ENCODE peak calls at places on chromosomes 13 and 19, in four cellular contexts. L is effector memory CD4-positive, alpha-beta T cell; T is uterus; S is CD8-positive, alpha-beta memory T cell. N is an unnamed sample. For H3K4me1, the result is how much of the 10 kb centered on the place peaks cover.

GRCh38 chr19:13700621-13701020 is 63.7 kb upstream of the MRI1 start:
- DNase-seq in L (no peak), T (no peak), S (no peak), N (no peak)

GRCh38 chr19:13899393-13899792 is 6.5 kb downstream of the BRME1 start:
- DNase-seq in L (no peak), T (no peak), S (no peak), N (peak)

GRCh38 chr19:55165952-55166529 is 372 bp downstream of the DNAAF3 start:
- DNase-seq in L (no peak), T (no peak), S (peak), N (peak)

GRCh38 chr19:5991244-5991838 is 13.4 kb upstream of the RANBP3 start:
- DNase-seq in L (no peak), T (no peak), S (no peak), N (no peak)

GRCh38 chr13:28117689-28118377 is 17.5 kb upstream of the FLT3 start:
- DNase-seq in L (no peak), T (no peak), S (no peak), N (no peak)

GRCh38 chr13:97139704-97140103 is 82.4 kb upstream of the MBNL2 start:
- DNase-seq in L (no peak), T (no peak), S (no peak), N (no peak)

GRCh38 chr13:95367309-95367843 is 66.1 kb upstream of the ABCC4 start:
- DNase-seq in L (no peak), T (no peak), S (no peak), N (no peak)

GRCh38 chr19:6723108-6723618 is 2.7 kb upstream of the C3 start:
- DNase-seq in L (no peak), T (peak), S (no peak), N (no peak)

GRCh38 chr13:24671367-24672117 is 8.7 kb upstream of the ATP12A start:
- DNase-seq in L (no peak), T (peak), S (no peak), N (peak)

GRCh38 chr19:46469541-46470185 is 1.7 kb downstream of the PNMA8A start:
- DNase-seq in L (no peak), T (no peak), S (no peak), N (no peak)

GRCh38 chr19:1250374-1251232 is 2.2 kb downstream of the MIDN start:
- DNase-seq in L (peak), T (peak), S (peak), N (peak)

GRCh38 chr13:41709511-41709910 is 251.4 kb downstream of the VWA8 start:
- DNase-seq in L (no peak), T (no peak), S (no peak), N (no peak)

GRCh38 chr19:36093146-36093662 is 17.7 kb upstream of the OVOL3 start:
- DNase-seq in L (no peak), T (no peak), S (no peak), N (no peak)

GRCh38 chr13:82791035-82791434 is 1091.2 kb downstream of the SLITRK1 start:
- DNase-seq in L (no peak), T (no peak), S (no peak), N (no peak)

GRCh38 chr13:20197361-20197834 is 4.7 kb upstream of the GJB2 start:
- DNase-seq in L (no peak), T (no peak), S (peak), N (peak)

GRCh38 chr13:22812793-22813192 is 368.0 kb upstream of the SGCG start:
- DNase-seq in L (no peak), T (no peak), S (no peak), N (no peak)

GRCh38 chr13:74372511-74372910 is 238.3 kb upstream of the KLF12 start:
- DNase-seq in L (no peak), T (no peak), S (no peak), N (no peak)

GRCh38 chr19:41588497-41589209 is 12.7 kb downstream of the CEACAM21 start:
- DNase-seq in L (no peak), T (no peak), S (no peak), N (peak)

GRCh38 chr13:78298657-78299056 is 304.7 kb downstream of the POU4F1 start:
- DNase-seq in L (no peak), T (no peak), S (no peak), N (no peak)

GRCh38 chr19:58543826-58544590 is at the start of gene TRIM28:
- DNase-seq in L (peak), T (peak), S (peak), N (peak)

GRCh38 chr13:59856281-59856810 is 307.4 kb downstream of the DIAPH3 start:
- DNase-seq in L (no peak), T (no peak), S (no peak), N (no peak)

GRCh38 chr19:2455481-2456300 is 1.1 kb downstream of the LMNB2 start:
- DNase-seq in L (peak), T (peak), S (peak), N (peak)

GRCh38 chr13:110726726-110727125 is 13.2 kb downstream of the ING1 start:
- DNase-seq in L (no peak), T (no peak), S (no peak), N (no peak)

GRCh38 chr19:55592391-55593090 is 6.8 kb downstream of the FIZ1 start:
- DNase-seq in L (no peak), T (no peak), S (no peak), N (no peak)

GRCh38 chr19:15454371-15454800 is 4.6 kb upstream of the WIZ start:
- DNase-seq in L (no peak), T (no peak), S (no peak), N (no peak)

GRCh38 chr19:15452111-15453047 is 2.6 kb upstream of the WIZ start:
- DNase-seq in L (peak), T (peak), S (no peak), N (peak)

GRCh38 chr19:15453906-15454305 is 4.2 kb upstream of the WIZ start:
- DNase-seq in L (no peak), T (no peak), S (no peak), N (no peak)

GRCh38 chr19:15450528-15450890 is 753 bp upstream of the WIZ start:
- DNase-seq in L (no peak), T (no peak), S (no peak), N (no peak)

GRCh38 chr19:15453091-15453498 is 3.3 kb upstream of the WIZ start:
- DNase-seq in L (no peak), T (no peak), S (no peak), N (no peak)
- H3K4me3 ChIP-seq in L (no peak), T (peak), S (no peak), N (no peak)

GRCh38 chr13:77029436-77029835 is 2.5 kb upstream of the FBXL3 start:
- DNase-seq in L (no peak), T (no peak), S (no peak), N (no peak)

GRCh38 chr13:77034883-77035282 is 7.9 kb upstream of the FBXL3 start:
- DNase-seq in L (no peak), T (no peak), S (no peak), N (no peak)

GRCh38 chr13:77031869-77032268 is 4.9 kb upstream of the FBXL3 start:
- DNase-seq in L (no peak), T (no peak), S (no peak), N (no peak)

GRCh38 chr13:77036294-77036693 is 9.3 kb upstream of the FBXL3 start:
- DNase-seq in L (no peak), T (no peak), S (no peak), N (no peak)

DNA sequence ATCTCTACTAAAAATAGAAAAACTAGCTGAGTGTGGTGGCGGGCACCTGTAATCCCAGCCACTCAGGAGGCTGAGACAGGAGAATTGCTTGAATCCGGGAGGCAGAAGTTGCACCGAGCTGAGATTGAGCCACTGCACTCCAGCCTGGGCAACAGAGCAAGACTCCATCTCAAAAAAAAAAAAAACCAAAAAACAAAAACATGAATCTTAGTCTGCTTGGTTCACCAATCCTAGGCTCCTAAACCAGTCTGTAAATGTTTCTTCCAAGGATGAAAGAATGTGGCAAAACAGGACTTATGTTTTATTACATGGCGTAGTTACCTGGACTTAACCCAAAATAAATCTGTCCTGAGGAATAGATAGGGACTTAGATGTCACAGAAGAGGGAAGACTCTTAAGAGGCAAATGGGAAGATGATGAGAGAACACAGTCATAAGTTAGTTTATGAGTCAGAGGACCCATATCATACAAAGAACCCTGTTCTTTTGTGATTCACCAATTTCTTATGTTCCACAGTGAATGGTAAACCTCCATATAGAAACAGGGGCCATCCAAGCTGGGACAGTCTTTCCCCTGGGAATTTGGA is 6.9 kb upstream of the FBXL3 start:
- DNase-seq in L (no peak), T (no peak), S (no peak), N (no peak)
- H3K27ac ChIP-seq in L (no peak), T (no peak), S (no peak), N (no peak)

DNA sequence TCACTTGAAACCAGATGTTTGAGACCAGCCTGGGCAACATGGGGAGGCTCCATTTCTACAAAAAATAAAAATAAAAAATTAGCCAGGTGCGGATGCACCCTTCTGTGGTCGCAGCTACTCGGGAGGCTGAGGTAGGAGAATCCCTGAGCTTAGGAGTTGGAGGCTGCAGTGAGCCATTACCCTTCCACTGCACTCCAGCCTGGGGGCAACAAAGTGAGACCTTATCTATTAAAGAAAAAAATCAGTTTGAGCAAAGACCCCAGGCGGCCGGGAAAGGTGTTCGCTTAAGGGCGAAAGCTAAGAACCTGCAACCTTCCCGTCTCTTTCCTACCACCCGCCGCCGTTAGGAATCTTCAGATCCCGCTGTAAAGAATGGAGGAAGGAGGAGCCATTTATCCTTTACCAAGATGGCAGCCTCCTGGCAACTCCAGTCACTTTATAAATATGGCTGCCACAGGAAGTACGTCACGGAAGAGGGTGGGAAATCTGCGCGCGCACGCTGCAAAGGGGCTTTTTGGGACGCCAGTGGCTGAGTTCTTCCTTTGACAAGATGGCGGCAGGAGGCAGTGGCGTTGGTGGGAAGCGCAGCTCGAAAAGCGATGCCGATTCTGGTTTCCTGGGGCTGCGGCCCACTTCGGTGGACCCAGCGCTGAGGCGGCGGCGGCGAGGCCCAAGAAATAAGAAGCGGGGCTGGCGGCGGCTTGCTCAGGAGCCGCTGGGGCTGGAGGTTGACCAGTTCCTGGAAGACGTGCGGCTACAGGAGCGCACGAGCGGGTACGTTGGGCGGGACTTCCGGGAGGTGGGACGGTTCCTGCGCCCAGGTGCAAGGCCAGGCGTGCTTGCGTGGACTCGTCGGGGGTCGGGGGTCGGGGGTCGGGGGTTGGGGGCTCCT is at the start of gene NOP53:
- DNase-seq in L (peak), T (peak), S (peak), N (peak)
- H3K4me1 ChIP-seq in L (under half), T (under half), S (under half), N (under half)

GRCh38 chr13:94324409-94325147 is 154.9 kb downstream of the DCT start:
- DNase-seq in L (no peak), T (no peak), S (no peak), N (no peak)
- H3K4me3 ChIP-seq in L (no peak), T (no peak), S (peak), N (no peak)

DNA sequence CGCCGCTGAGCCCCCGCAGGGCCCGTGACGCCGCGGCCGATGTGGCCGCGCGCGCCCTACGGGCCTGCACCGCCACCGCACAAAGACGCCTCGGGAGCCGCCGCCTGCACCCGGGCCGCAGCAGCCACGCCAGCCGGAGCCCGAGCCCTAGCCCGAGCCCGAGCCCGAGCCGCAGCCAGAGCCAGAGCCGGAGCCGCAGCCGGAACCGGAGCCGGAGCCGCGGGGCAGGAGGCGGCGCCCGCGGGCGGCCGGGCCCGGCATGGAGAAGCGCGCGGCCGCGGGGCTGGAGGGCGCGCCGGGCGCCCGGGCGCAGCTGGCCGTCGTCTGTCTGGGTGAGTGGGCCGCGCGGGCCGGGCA is 375 bp downstream of the LRP3 start:
- DNase-seq in L (no peak), T (no peak), S (no peak), N (no peak)
- H3K27ac ChIP-seq in L (no peak), T (peak), S (no peak), N (no peak)

DNA sequence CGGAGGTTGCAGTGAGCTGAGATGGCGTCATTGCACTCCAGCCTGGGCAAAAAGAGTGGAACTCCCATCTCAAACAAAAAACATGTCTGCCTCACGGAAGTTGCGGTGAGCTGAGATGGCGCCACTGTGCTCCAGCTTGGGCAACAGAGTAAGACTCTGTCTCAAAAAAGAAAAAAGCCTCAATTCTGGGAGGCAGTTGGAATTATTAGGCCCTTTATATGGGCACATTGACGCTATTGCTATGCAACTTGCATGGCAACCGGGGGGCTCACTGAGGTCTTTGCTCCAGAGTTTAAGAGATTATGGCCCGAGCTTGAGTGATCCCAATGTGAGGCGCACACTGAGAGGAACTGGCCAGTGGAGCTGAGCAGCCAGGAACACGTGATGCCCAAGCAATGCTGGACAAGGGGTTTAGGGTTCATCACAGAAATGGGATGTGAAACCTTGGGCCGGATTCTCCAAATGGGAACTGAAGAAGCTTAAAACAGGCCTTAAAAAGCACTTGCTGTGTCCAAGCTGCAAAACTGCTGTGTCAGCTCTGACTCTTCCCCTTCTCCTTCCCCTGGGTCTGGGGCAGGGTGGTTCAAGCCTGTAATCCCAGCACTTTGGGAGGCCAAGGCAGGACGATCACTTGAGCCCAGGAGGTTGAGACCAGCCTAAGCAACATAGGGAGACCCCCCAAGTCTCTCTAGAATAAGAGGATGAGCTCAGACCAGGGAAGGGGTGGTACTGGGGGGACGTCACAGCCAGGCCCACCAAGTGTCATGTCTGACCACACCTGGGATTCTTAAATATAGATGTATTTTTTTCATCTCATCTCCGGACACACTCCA is 2.5 kb downstream of the FTL start:
- DNase-seq in L (no peak), T (no peak), S (no peak), N (no peak)
- H3K4me1 ChIP-seq in L (under half), T (under half), S (under half), N (under half)

GRCh38 chr13:113187263-113187669 is 21.2 kb downstream of the PCID2 start:
- DNase-seq in L (no peak), T (peak), S (no peak), N (no peak)
- H3K4me3 ChIP-seq in L (no peak), T (no peak), S (no peak), N (no peak)

N was measured in DND-41.